ENCODE peak calls at places on chromosome 2, in seven cellular contexts. T, S, M, F, A, Q and K are unnamed samples.

GRCh38 chr2:110891626-110892025 is 159.3 kb downstream of the ACOXL start:
- DNase-seq in T (no peak), A (no peak), F (no peak), M (no peak), S (no peak), Q (no peak), K (no peak)

GRCh38 chr2:200159829-200160781 is 146.4 kb upstream of the SPATS2L start:
- DNase-seq in Q (no peak), T (no peak), S (no peak), M (no peak), F (peak; percentile 69), A (no peak), K (no peak)

GRCh38 chr2:69567157-69567908 is 76.2 kb downstream of the AAK1 start:
- DNase-seq in M (no peak), S (no peak), A (no peak), Q (no peak), T (no peak), F (peak; percentile 31), K (no peak)

GRCh38 chr2:169472249-169472648 is 7.0 kb upstream of the BBS5 start:
- DNase-seq in M (no peak), F (peak; percentile 7), T (no peak), A (no peak), S (no peak), Q (no peak), K (no peak)

GRCh38 chr2:57796527-57796926 is 250.1 kb upstream of the VRK2 start:
- DNase-seq in T (peak; percentile 50), Q (no peak), M (no peak), A (no peak), F (peak; percentile 21), S (no peak), K (no peak)

GRCh38 chr2:241804326-241805276 is 4.4 kb upstream of the NEU4 start:
- DNase-seq in M (no peak), S (no peak), T (peak; percentile 26), Q (peak; percentile 37), A (peak; percentile 3), F (no peak), K (no peak)

GRCh38 chr2:181407171-181407570 is 50.0 kb upstream of the ITGA4 start:
- DNase-seq in M (no peak), F (no peak), S (no peak), A (no peak), T (no peak), Q (no peak), K (no peak)

GRCh38 chr2:110688594-110689091 is 10.8 kb upstream of the BUB1 start:
- DNase-seq in A (no peak), Q (no peak), T (peak; percentile 61), M (no peak), S (no peak), F (no peak), K (no peak)

GRCh38 chr2:6759689-6760088 is 106.0 kb downstream of the CMPK2 start:
- DNase-seq in Q (no peak), A (no peak), M (no peak), F (no peak), T (no peak), S (no peak), K (no peak)

GRCh38 chr2:32342811-32343210 is 14.0 kb upstream of the BIRC6 start:
- DNase-seq in S (no peak), F (peak; percentile 6), A (no peak), Q (no peak), M (no peak), T (no peak), K (peak; percentile 33)

GRCh38 chr2:1739961-1740713 is 4.2 kb downstream of the PXDN start:
- DNase-seq in F (peak; percentile 65), T (no peak), Q (no peak), S (no peak), A (no peak), M (no peak), K (no peak)

GRCh38 chr2:18900691-18901113 is 311.3 kb upstream of the NT5C1B start:
- DNase-seq in T (no peak), A (no peak), F (peak; percentile 75), S (no peak), M (no peak), Q (no peak), K (peak; percentile 27)

GRCh38 chr2:61420986-61421546 is 49.8 kb downstream of the USP34 start:
- DNase-seq in Q (no peak), T (no peak), S (no peak), A (no peak), F (no peak), M (no peak), K (no peak)